ENCODE peak calls at places on chromosomes 6 and 20, in seven cellular contexts. One of them, this sample, is unnamed.

GRCh38 chr6:24876496-24877465 is 59.0 kb downstream of the RIPOR2 start:
- DNase-seq in NCI-H748 treated with DMSO at 0.1 percent for 48 hours: no peak
- DNase-seq in uterus: no peak
- DNase-seq in spleen: no peak
- DNase-seq in T-cell: no peak
- DNase-seq in astrocyte of the spinal cord: no peak
- DNase-seq in ELR: no peak
- DNase-seq in this sample: no peak

GRCh38 chr6:170100046-170100445 is 190.8 kb downstream of the DLL1 start:
- DNase-seq in NCI-H748 treated with DMSO at 0.1 percent for 48 hours: no peak
- DNase-seq in uterus: peak
- DNase-seq in spleen: peak
- DNase-seq in T-cell: no peak
- DNase-seq in astrocyte of the spinal cord: no peak
- DNase-seq in ELR: no peak
- DNase-seq in this sample: no peak

GRCh38 chr20:23680151-23680550 is 8.7 kb downstream of the CST4 start:
- DNase-seq in NCI-H748 treated with DMSO at 0.1 percent for 48 hours: no peak
- DNase-seq in uterus: no peak
- DNase-seq in spleen: no peak
- DNase-seq in T-cell: no peak
- DNase-seq in astrocyte of the spinal cord: no peak
- DNase-seq in ELR: no peak
- DNase-seq in this sample: no peak

GRCh38 chr6:44976677-44977405 is 351.3 kb upstream of the RUNX2 start:
- DNase-seq in NCI-H748 treated with DMSO at 0.1 percent for 48 hours: no peak
- DNase-seq in uterus: no peak
- DNase-seq in spleen: no peak
- DNase-seq in T-cell: no peak
- DNase-seq in astrocyte of the spinal cord: peak
- DNase-seq in ELR: no peak
- DNase-seq in this sample: peak

GRCh38 chr6:148455674-148456559 is 113.3 kb downstream of the SASH1 start:
- DNase-seq in NCI-H748 treated with DMSO at 0.1 percent for 48 hours: no peak
- DNase-seq in uterus: no peak
- DNase-seq in spleen: no peak
- DNase-seq in T-cell: no peak
- DNase-seq in astrocyte of the spinal cord: no peak
- DNase-seq in ELR: no peak
- DNase-seq in this sample: no peak

GRCh38 chr6:152380351-152380767 is 256.8 kb downstream of the SYNE1 start:
- DNase-seq in NCI-H748 treated with DMSO at 0.1 percent for 48 hours: no peak
- DNase-seq in uterus: no peak
- DNase-seq in spleen: no peak
- DNase-seq in T-cell: no peak
- DNase-seq in astrocyte of the spinal cord: peak
- DNase-seq in ELR: peak
- DNase-seq in this sample: peak

GRCh38 chr6:6968357-6968730 is 139.4 kb upstream of the RREB1 start:
- DNase-seq in NCI-H748 treated with DMSO at 0.1 percent for 48 hours: no peak
- DNase-seq in uterus: no peak
- DNase-seq in spleen: no peak
- DNase-seq in T-cell: no peak
- DNase-seq in astrocyte of the spinal cord: no peak
- DNase-seq in ELR: no peak
- DNase-seq in this sample: no peak

GRCh38 chr20:57111028-57111373 is 155.4 kb downstream of the BMP7 start:
- DNase-seq in NCI-H748 treated with DMSO at 0.1 percent for 48 hours: no peak
- DNase-seq in uterus: no peak
- DNase-seq in spleen: no peak
- DNase-seq in T-cell: no peak
- DNase-seq in astrocyte of the spinal cord: no peak
- DNase-seq in ELR: no peak
- DNase-seq in this sample: no peak

GRCh38 chr6:108492131-108492766 is 68.5 kb upstream of the FOXO3 start:
- DNase-seq in NCI-H748 treated with DMSO at 0.1 percent for 48 hours: peak
- DNase-seq in uterus: no peak
- DNase-seq in spleen: no peak
- DNase-seq in T-cell: no peak
- DNase-seq in astrocyte of the spinal cord: peak
- DNase-seq in ELR: peak
- DNase-seq in this sample: peak

GRCh38 chr20:49385471-49385870 is 97.0 kb downstream of the KCNB1 start:
- DNase-seq in NCI-H748 treated with DMSO at 0.1 percent for 48 hours: no peak
- DNase-seq in uterus: no peak
- DNase-seq in spleen: no peak
- DNase-seq in T-cell: no peak
- DNase-seq in astrocyte of the spinal cord: peak
- DNase-seq in ELR: peak
- DNase-seq in this sample: peak

GRCh38 chr20:36277546-36277945 is 28.6 kb upstream of the DLGAP4 start:
- DNase-seq in NCI-H748 treated with DMSO at 0.1 percent for 48 hours: no peak
- DNase-seq in uterus: no peak
- DNase-seq in spleen: no peak
- DNase-seq in T-cell: no peak
- DNase-seq in astrocyte of the spinal cord: no peak
- DNase-seq in ELR: no peak
- DNase-seq in this sample: no peak

GRCh38 chr6:99905209-99906106 is 88.6 kb downstream of the MCHR2 start:
- DNase-seq in NCI-H748 treated with DMSO at 0.1 percent for 48 hours: peak
- DNase-seq in uterus: no peak
- DNase-seq in spleen: no peak
- DNase-seq in T-cell: no peak
- DNase-seq in astrocyte of the spinal cord: peak
- DNase-seq in ELR: peak
- DNase-seq in this sample: peak

GRCh38 chr20:23441850-23442313 is 2.4 kb downstream of the CSTL1 start:
- DNase-seq in NCI-H748 treated with DMSO at 0.1 percent for 48 hours: peak
- DNase-seq in uterus: peak
- DNase-seq in spleen: peak
- DNase-seq in T-cell: peak
- DNase-seq in astrocyte of the spinal cord: peak
- DNase-seq in ELR: peak
- DNase-seq in this sample: peak